ENCODE peak calls at places on chromosomes 5 and 9, in six cellular contexts. I is adrenal gland, A is gastrocnemius medialis, T is H1, Z is HepG2, G is endothelial cell of umbilical vein. X is an unnamed sample.

GRCh38 chr5:126395198-126395597 is 28.0 kb upstream of the GRAMD2B start:
- DNase-seq in I (no peak), A (no peak), T (no peak), Z (no peak), G (no peak), X (no peak)

GRCh38 chr5:177545487-177546261 is 8.7 kb downstream of the FAM193B start:
- DNase-seq in I (peak), A (peak), T (no peak), Z (no peak), G (no peak), X (peak)

GRCh38 chr5:20248102-20248501 is 260.1 kb upstream of the CDH18 start:
- DNase-seq in I (no peak), A (no peak), T (no peak), Z (no peak), G (no peak), X (no peak)

GRCh38 chr5:17732351-17732923 is 98.2 kb downstream of the TAF11L14 start:
- DNase-seq in I (no peak), A (no peak), T (no peak), Z (no peak), G (no peak), X (no peak)

GRCh38 chr9:79196606-79197005 is 375.2 kb upstream of the TLE4 start:
- DNase-seq in I (no peak), A (no peak), T (no peak), Z (no peak), G (no peak), X (no peak)

GRCh38 chr9:123471843-123472570 is 116.0 kb downstream of the CRB2 start:
- DNase-seq in I (no peak), A (no peak), T (no peak), Z (no peak), G (no peak), X (no peak)

GRCh38 chr5:132227485-132228240 is at the start of gene P4HA2:
- DNase-seq in I (peak), A (peak), T (peak), Z (peak), G (peak), X (peak)

GRCh38 chr9:122477826-122478225 is at the start of gene OR1J1:
- DNase-seq in I (no peak), A (no peak), T (no peak), Z (no peak), G (no peak), X (no peak)

GRCh38 chr5:62306494-62307363 is 723 bp downstream of the KIF2A start:
- DNase-seq in I (peak), A (peak), T (no peak), Z (no peak), G (peak), X (peak)

GRCh38 chr9:696332-697090 is 145.0 kb upstream of the DMRT1 start:
- DNase-seq in I (peak), A (peak), T (no peak), Z (peak), G (peak), X (no peak)

GRCh38 chr5:65722575-65723424 is 795 bp downstream of the NLN start:
- DNase-seq in I (no peak), A (peak), T (peak), Z (peak), G (peak), X (no peak)

GRCh38 chr9:16413509-16414016 is 456.9 kb downstream of the BNC2 start:
- DNase-seq in I (no peak), A (peak), T (no peak), Z (peak), G (no peak), X (no peak)

GRCh38 chr5:56352808-56353590 is 119.9 kb upstream of the ANKRD55 start:
- DNase-seq in I (no peak), A (no peak), T (no peak), Z (no peak), G (peak), X (no peak)

GRCh38 chr5:121628783-121629182 is 222.9 kb upstream of the FTMT start:
- DNase-seq in I (peak), A (peak), T (no peak), Z (no peak), G (no peak), X (no peak)

GRCh38 chr5:60340326-60340725 is 359.6 kb downstream of the DEPDC1B start:
- DNase-seq in I (no peak), A (no peak), T (no peak), Z (no peak), G (no peak), X (no peak)
- TF ChIP-seq CTCF in I (no peak), A (no peak), T (no peak), Z (no peak), G (no peak), X (no peak)

GRCh38 chr5:4054092-4054491 is 458.5 kb downstream of the IRX1 start:
- DNase-seq in I (no peak), A (no peak), T (no peak), Z (no peak), G (no peak), X (no peak)
- TF ChIP-seq POLR2A in I (no peak), A (no peak), T (no peak), Z (no peak), G (no peak), X (no peak)

DNA sequence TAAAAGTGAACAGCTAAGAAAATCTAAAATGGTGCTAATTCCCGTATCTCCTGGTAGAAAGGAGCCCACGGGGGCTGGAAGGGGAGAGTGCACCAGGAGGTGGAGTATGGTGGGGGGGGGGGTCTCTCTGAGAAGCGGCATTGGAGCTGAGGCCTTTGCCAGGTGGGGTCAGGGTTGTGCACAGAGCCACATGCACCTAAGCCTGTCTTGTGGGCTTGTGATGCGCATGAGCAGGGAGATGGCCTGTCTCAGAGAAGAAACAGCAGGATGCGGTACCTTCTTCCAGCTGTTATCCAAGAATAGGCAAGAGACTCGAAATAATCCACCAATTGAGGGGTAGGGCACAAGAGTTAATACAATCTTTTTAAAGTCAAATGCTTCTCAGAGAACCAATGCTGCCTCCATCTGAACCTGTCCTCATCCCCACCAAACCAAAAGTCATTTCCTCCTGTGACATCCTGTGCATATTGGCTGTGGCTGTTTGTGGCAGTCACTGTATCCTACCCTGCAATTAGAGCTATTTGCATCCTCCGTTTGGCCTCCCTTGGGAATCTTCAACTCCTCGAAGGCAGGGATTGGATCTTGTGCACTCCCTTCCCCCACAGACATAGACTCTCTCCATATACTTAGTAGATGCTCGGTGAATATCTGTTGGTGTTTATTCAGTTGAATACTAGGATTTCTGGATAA is 45.4 kb downstream of the FGF1 start:
- DNase-seq in I (no peak), A (no peak), T (no peak), Z (no peak), G (no peak), X (no peak)
- H3K4me3 ChIP-seq in I (no peak), A (no peak), T (no peak), Z (no peak), G (no peak), X (no peak)

DNA sequence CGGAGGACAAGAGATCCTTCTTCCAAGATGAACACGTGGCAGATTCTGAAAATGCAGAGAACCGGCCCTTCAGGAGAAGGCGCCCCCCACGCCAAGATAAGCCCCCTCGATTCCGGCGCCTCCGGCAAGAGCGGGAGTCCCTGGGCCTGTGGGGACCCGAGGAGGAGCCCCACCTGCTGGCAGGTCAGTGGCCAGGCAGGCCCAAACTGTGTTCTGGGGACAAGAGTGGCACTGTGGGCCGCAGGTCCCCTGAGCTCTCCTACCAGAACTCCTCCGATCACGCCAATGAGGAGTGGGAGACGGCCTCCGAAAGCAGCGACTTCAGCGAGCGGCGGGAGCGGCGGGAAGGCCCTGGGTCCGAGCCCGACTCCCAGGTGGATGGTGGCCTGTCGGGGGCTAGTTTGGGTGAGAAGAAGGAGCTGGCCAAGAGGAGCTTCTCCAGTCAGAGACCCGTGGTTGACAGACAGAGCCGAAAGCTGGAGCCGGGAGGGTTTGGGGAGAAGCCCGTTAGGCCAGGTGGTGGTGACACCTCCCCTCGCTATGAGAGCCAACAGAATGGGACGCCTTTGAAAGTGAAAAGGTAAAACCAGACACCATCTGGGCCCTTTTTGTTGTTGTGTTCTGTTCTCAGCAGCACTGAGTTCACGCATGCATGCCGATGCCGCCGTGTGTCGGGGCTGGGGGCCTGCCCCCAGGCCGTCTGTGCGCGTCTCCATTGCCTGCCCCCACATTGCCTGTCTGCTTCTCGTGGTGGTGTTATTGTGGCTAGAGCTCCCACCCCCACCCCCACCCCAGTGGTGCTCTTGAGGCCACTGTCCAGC is 26.6 kb upstream of the POMT1 start:
- DNase-seq in I (no peak), A (no peak), T (no peak), Z (no peak), G (no peak), X (no peak)
- TF ChIP-seq CTCF in I (no peak), A (peak), T (peak), Z (peak), G (peak), X (no peak)

GRCh38 chr5:36161317-36161716 is 9.4 kb downstream of the SKP2 start:
- DNase-seq in I (no peak), A (no peak), T (no peak), Z (no peak), G (no peak), X (no peak)

GRCh38 chr5:36158144-36158543 is 6.2 kb downstream of the SKP2 start:
- DNase-seq in I (no peak), A (no peak), T (no peak), Z (no peak), G (peak), X (no peak)

GRCh38 chr5:36162810-36163486 is 11.0 kb downstream of the SKP2 start:
- DNase-seq in I (no peak), A (no peak), T (no peak), Z (no peak), G (no peak), X (no peak)

GRCh38 chr5:36164461-36164860 is 12.6 kb downstream of the SKP2 start:
- DNase-seq in I (no peak), A (no peak), T (no peak), Z (no peak), G (no peak), X (no peak)

DNA sequence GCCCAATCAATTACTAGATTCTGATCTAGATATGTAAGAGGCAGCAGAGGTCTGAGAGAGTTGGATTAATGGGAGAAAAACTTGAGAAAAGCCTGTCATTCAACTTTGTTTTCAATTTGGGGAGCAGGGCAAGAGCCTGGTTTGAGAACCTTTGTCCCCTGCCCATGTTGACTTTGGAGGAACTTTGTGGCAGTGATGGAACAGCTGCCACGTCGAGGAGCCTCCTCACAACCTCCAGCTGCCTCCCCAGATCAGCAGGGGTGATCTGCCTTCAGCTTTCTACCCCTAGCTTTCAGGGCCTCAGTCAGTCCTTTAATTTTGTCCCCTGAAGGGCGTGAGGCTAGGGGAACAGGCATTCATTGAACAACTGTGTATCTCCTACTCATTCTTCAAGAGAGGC is 8.7 kb downstream of the SKP2 start:
- DNase-seq in I (no peak), A (no peak), T (no peak), Z (no peak), G (no peak), X (no peak)
- TF ChIP-seq POLR2A in I (no peak), A (no peak), T (no peak), Z (no peak), G (no peak), X (no peak)

GRCh38 chr5:759111-759741 is 25.3 kb downstream of the ZDHHC11B start:
- DNase-seq in I (no peak), A (peak), T (no peak), Z (peak), G (no peak), X (peak)
- H3K4me3 ChIP-seq in I (no peak), A (peak), T (no peak), Z (no peak), G (no peak), X (no peak)

GRCh38 chr5:149130121-149130931 is 11.0 kb upstream of the ABLIM3 start:
- DNase-seq in I (no peak), A (no peak), T (no peak), Z (no peak), G (peak), X (no peak)
- TF ChIP-seq CTCF in I (no peak), A (peak), T (peak), Z (peak), G (peak), X (no peak)

GRCh38 chr9:129142536-129142935 is 31.3 kb downstream of the PTPA start:
- DNase-seq in I (no peak), A (no peak), T (no peak), Z (no peak), G (no peak), X (no peak)

GRCh38 chr9:129141066-129142041 is 30.1 kb downstream of the PTPA start:
- DNase-seq in I (peak), A (peak), T (no peak), Z (no peak), G (peak), X (peak)

GRCh38 chr9:129143461-129143927 is 32.3 kb downstream of the PTPA start:
- DNase-seq in I (peak), A (peak), T (no peak), Z (peak), G (peak), X (no peak)

GRCh38 chr9:129142115-129142514 is 30.9 kb downstream of the PTPA start:
- DNase-seq in I (no peak), A (no peak), T (no peak), Z (no peak), G (no peak), X (no peak)

DNA sequence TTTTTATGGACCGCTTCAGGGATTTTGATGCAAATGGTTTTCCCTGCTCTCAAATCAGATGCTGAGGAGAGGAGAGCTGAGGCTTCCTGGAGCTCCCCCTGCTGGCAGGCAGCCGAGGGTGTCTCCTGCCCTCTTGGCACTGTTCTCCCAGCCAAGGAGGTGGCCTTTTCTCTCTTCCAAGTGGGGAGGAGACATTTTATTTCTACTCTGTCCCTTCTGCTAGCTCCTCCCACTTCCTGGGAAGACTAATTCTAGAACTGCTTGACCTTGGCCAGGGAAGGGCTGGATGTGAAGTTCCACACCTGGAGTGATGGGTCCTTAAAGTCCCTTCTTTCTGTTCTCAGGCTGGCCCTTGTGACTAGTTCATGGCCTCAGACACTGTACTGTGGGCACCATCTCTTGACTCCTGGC is 31.8 kb downstream of the PTPA start:
- DNase-seq in I (peak), A (peak), T (peak), Z (peak), G (peak), X (peak)
- TF ChIP-seq POLR2A in I (no peak), A (no peak), T (no peak), Z (no peak), G (no peak), X (no peak)

GRCh38 chr5:174806729-174807128 is 82.3 kb downstream of the MSX2 start:
- DNase-seq in I (no peak), A (no peak), T (no peak), Z (no peak), G (no peak), X (no peak)
- H3K4me3 ChIP-seq in I (no peak), A (no peak), T (no peak), Z (no peak), G (no peak), X (no peak)